ENCODE peak calls at places on chromosomes 5 and 9, in six cellular contexts. F, O, Z, W, D and E are unnamed samples.

GRCh38 chr9:109336409-109336808 is 15.6 kb upstream of the EPB41L4B start:
- DNase-seq in W (no peak), D (no peak), O (no peak), Z (no peak), F (no peak), E (no peak)

GRCh38 chr5:130627145-130627544 is 537.9 kb downstream of the HINT1 start:
- DNase-seq in Z (no peak), F (no peak), W (no peak), O (no peak), D (no peak), E (no peak)

GRCh38 chr9:136084191-136084944 is 10.7 kb downstream of the NACC2 start:
- DNase-seq in O (no peak), Z (no peak), F (no peak), D (no peak), W (no peak), E (no peak)

GRCh38 chr9:93203713-93204469 is 20.0 kb downstream of the WNK2 start:
- DNase-seq in D (no peak), W (no peak), Z (no peak), O (no peak), F (no peak), E (no peak)

GRCh38 chr5:58849995-58850667 is 267.3 kb downstream of the RAB3C start:
- DNase-seq in Z (peak), F (no peak), D (peak), O (peak), W (peak), E (peak)

GRCh38 chr9:124469011-124469832 is 19.0 kb downstream of the ADGRD2 start:
- DNase-seq in O (no peak), W (no peak), F (no peak), D (no peak), Z (no peak), E (no peak)

GRCh38 chr5:149175346-149176113 is 34.2 kb downstream of the ABLIM3 start:
- DNase-seq in F (no peak), D (no peak), W (peak), O (no peak), Z (no peak), E (no peak)

GRCh38 chr5:92801921-92802320 is 779.1 kb downstream of the NR2F1-AS1 start:
- DNase-seq in F (no peak), D (peak), Z (no peak), O (no peak), W (no peak), E (peak)

GRCh38 chr5:151040211-151040747 is 19.9 kb downstream of the GPX3 start:
- DNase-seq in Z (no peak), D (no peak), W (peak), F (no peak), O (no peak), E (no peak)

GRCh38 chr5:113163328-113163727 is 186.7 kb downstream of the DCP2 start:
- DNase-seq in O (no peak), F (no peak), D (peak), Z (no peak), W (peak), E (no peak)

GRCh38 chr5:153659337-153659736 is 168.9 kb downstream of the GRIA1 start:
- DNase-seq in O (no peak), D (peak), Z (no peak), F (no peak), W (peak), E (peak)

GRCh38 chr5:26894719-26895263 is 143.6 kb downstream of the CDH9 start:
- DNase-seq in D (peak), F (no peak), O (no peak), Z (no peak), W (no peak), E (peak)

GRCh38 chr5:77971965-77972544 is 195.9 kb upstream of the TBCA start:
- DNase-seq in F (no peak), Z (no peak), O (no peak), W (no peak), D (no peak), E (no peak)

GRCh38 chr9:75615284-75615683 is 275.2 kb upstream of the PCSK5 start:
- DNase-seq in W (no peak), Z (no peak), F (no peak), O (no peak), D (no peak), E (no peak)

GRCh38 chr9:37790096-37790495 is 5.2 kb upstream of the EXOSC3 start:
- DNase-seq in W (no peak), O (no peak), Z (no peak), D (no peak), F (no peak), E (no peak)

GRCh38 chr5:35083150-35083549 is 35.4 kb upstream of the AGXT2 start:
- DNase-seq in Z (no peak), D (no peak), W (no peak), O (no peak), F (no peak), E (no peak)

GRCh38 chr5:40432836-40433235 is 246.9 kb upstream of the PTGER4 start:
- DNase-seq in W (no peak), O (no peak), F (no peak), D (no peak), Z (no peak), E (no peak)

GRCh38 chr5:56585973-56586740 is 229.2 kb upstream of the MAP3K1 start:
- DNase-seq in Z (no peak), F (no peak), O (no peak), D (no peak), W (no peak), E (peak)

GRCh38 chr9:113131689-113132151 is 19.1 kb upstream of the SLC31A2 start:
- DNase-seq in Z (peak), D (peak), F (no peak), O (peak), W (no peak), E (peak)

GRCh38 chr5:42949348-42950090 is 90.6 kb downstream of the ANXA2R start:
- DNase-seq in D (peak), F (peak), Z (no peak), W (peak), O (no peak), E (peak)

GRCh38 chr9:24900179-24900578 is 354.5 kb upstream of the IZUMO3 start:
- DNase-seq in D (no peak), Z (no peak), W (no peak), O (no peak), F (no peak), E (no peak)

GRCh38 chr5:313806-314376 is 7.6 kb upstream of the AHRR start:
- DNase-seq in D (no peak), O (no peak), F (no peak), Z (no peak), W (no peak), E (no peak)

GRCh38 chr5:16364906-16365305 is 100.7 kb downstream of the ZNF622 start:
- DNase-seq in W (no peak), D (no peak), F (no peak), O (no peak), Z (no peak), E (no peak)

GRCh38 chr5:178895615-178896571 is at the start of gene ZFP2:
- DNase-seq in F (peak), O (no peak), Z (peak), D (peak), W (peak), E (peak)